ENCODE peak calls at places on chromosomes 3 and 15, in ten cellular contexts. One of them, this sample, is unnamed.

GRCh38 chr15:81858136-81858535 is 187.7 kb downstream of the MEX3B start:
- DNase-seq in pancreas: no peak
- DNase-seq in foreskin fibroblast: no peak
- DNase-seq in glutamatergic neuron: no peak
- DNase-seq in left ventricle myocardium inferior: no peak
- DNase-seq in OCI-LY7: no peak
- DNase-seq in AG09309: no peak
- DNase-seq in suprapubic skin: no peak
- DNase-seq in dorsolateral prefrontal cortex: no peak
- DNase-seq in choroid plexus epithelial cell: no peak
- DNase-seq in this sample: no peak

GRCh38 chr3:177538064-177538742 is 340.9 kb upstream of the TBL1XR1 start:
- DNase-seq in left ventricle myocardium inferior: peak
- DNase-seq in OCI-LY7: no peak
- DNase-seq in glutamatergic neuron: no peak
- DNase-seq in pancreas: no peak
- DNase-seq in foreskin fibroblast: peak
- DNase-seq in AG09309: no peak
- DNase-seq in suprapubic skin: no peak
- DNase-seq in dorsolateral prefrontal cortex: no peak
- DNase-seq in choroid plexus epithelial cell: peak
- DNase-seq in this sample: no peak

GRCh38 chr3:14170569-14171159 is 7.7 kb downstream of the XPC start:
- DNase-seq in pancreas: no peak
- DNase-seq in foreskin fibroblast: peak
- DNase-seq in AG09309: peak
- DNase-seq in dorsolateral prefrontal cortex: no peak
- DNase-seq in choroid plexus epithelial cell: peak
- DNase-seq in OCI-LY7: no peak
- DNase-seq in glutamatergic neuron: no peak
- DNase-seq in suprapubic skin: no peak
- DNase-seq in left ventricle myocardium inferior: no peak
- DNase-seq in this sample: no peak

GRCh38 chr3:78041486-78041885 is 1001.6 kb downstream of the ROBO2 start:
- DNase-seq in choroid plexus epithelial cell: peak
- DNase-seq in pancreas: no peak
- DNase-seq in OCI-LY7: no peak
- DNase-seq in left ventricle myocardium inferior: no peak
- DNase-seq in AG09309: no peak
- DNase-seq in glutamatergic neuron: no peak
- DNase-seq in dorsolateral prefrontal cortex: no peak
- DNase-seq in foreskin fibroblast: peak
- DNase-seq in suprapubic skin: no peak
- DNase-seq in this sample: no peak

GRCh38 chr3:101940521-101940992 is 91.2 kb downstream of the NFKBIZ start:
- DNase-seq in glutamatergic neuron: peak
- DNase-seq in dorsolateral prefrontal cortex: no peak
- DNase-seq in OCI-LY7: no peak
- DNase-seq in AG09309: peak
- DNase-seq in suprapubic skin: no peak
- DNase-seq in left ventricle myocardium inferior: peak
- DNase-seq in foreskin fibroblast: peak
- DNase-seq in choroid plexus epithelial cell: peak
- DNase-seq in pancreas: no peak
- DNase-seq in this sample: no peak

GRCh38 chr15:45481151-45481550 is 41.4 kb downstream of the SLC30A4 start:
- DNase-seq in OCI-LY7: no peak
- DNase-seq in suprapubic skin: no peak
- DNase-seq in left ventricle myocardium inferior: no peak
- DNase-seq in AG09309: no peak
- DNase-seq in pancreas: no peak
- DNase-seq in choroid plexus epithelial cell: no peak
- DNase-seq in glutamatergic neuron: no peak
- DNase-seq in dorsolateral prefrontal cortex: no peak
- DNase-seq in foreskin fibroblast: no peak
- DNase-seq in this sample: no peak

GRCh38 chr15:100042558-100042957 is 299.2 kb downstream of the ADAMTS17 start:
- DNase-seq in dorsolateral prefrontal cortex: no peak
- DNase-seq in suprapubic skin: no peak
- DNase-seq in AG09309: no peak
- DNase-seq in OCI-LY7: no peak
- DNase-seq in choroid plexus epithelial cell: peak
- DNase-seq in glutamatergic neuron: no peak
- DNase-seq in foreskin fibroblast: peak
- DNase-seq in left ventricle myocardium inferior: no peak
- DNase-seq in pancreas: no peak
- DNase-seq in this sample: no peak

GRCh38 chr15:67820992-67821783 is 4.1 kb upstream of the SKOR1 start:
- DNase-seq in foreskin fibroblast: peak
- DNase-seq in left ventricle myocardium inferior: peak
- DNase-seq in AG09309: no peak
- DNase-seq in glutamatergic neuron: peak
- DNase-seq in suprapubic skin: no peak
- DNase-seq in choroid plexus epithelial cell: peak
- DNase-seq in OCI-LY7: no peak
- DNase-seq in pancreas: no peak
- DNase-seq in dorsolateral prefrontal cortex: no peak
- DNase-seq in this sample: peak

GRCh38 chr3:150875548-150875947 is 29.7 kb downstream of the MINDY4B start:
- DNase-seq in pancreas: no peak
- DNase-seq in glutamatergic neuron: no peak
- DNase-seq in AG09309: no peak
- DNase-seq in choroid plexus epithelial cell: peak
- DNase-seq in foreskin fibroblast: peak
- DNase-seq in suprapubic skin: no peak
- DNase-seq in OCI-LY7: no peak
- DNase-seq in left ventricle myocardium inferior: no peak
- DNase-seq in dorsolateral prefrontal cortex: no peak
- DNase-seq in this sample: no peak

GRCh38 chr3:64681827-64682226 is 6.0 kb downstream of the ADAMTS9 start:
- DNase-seq in foreskin fibroblast: no peak
- DNase-seq in pancreas: no peak
- DNase-seq in choroid plexus epithelial cell: no peak
- DNase-seq in left ventricle myocardium inferior: no peak
- DNase-seq in suprapubic skin: no peak
- DNase-seq in dorsolateral prefrontal cortex: no peak
- DNase-seq in glutamatergic neuron: no peak
- DNase-seq in AG09309: no peak
- DNase-seq in OCI-LY7: no peak
- DNase-seq in this sample: no peak

DNA sequence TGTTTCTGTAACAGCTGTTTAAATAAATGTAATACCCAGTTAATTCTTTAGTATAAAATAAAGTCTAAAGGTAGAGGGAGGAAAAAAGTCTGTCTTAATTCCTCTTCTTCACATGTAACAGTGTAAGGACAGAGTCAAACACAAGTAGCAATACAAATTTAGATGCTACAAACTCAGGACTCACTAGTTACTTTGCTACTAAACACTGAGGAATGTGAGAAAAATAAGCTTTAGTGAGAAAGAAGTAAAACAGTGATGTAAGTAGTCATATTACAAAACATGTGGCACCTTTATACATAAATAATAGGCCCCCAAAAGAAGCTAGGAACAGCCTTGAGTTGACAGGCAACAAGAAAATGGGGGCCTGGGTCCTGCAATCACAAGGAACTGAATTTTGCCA is 113.0 kb downstream of the TBC1D5 start:
- DNase-seq in suprapubic skin: no peak
- DNase-seq in left ventricle myocardium inferior: no peak
- DNase-seq in choroid plexus epithelial cell: peak
- DNase-seq in OCI-LY7: no peak
- DNase-seq in glutamatergic neuron: no peak
- DNase-seq in foreskin fibroblast: no peak
- DNase-seq in pancreas: no peak
- DNase-seq in dorsolateral prefrontal cortex: no peak
- DNase-seq in AG09309: no peak
- DNase-seq in this sample: no peak
- TF ChIP-seq CTCF in suprapubic skin: no peak
- TF ChIP-seq CTCF in left ventricle myocardium inferior: no peak
- TF ChIP-seq CTCF in choroid plexus epithelial cell: no peak
- TF ChIP-seq CTCF in OCI-LY7: no peak
- TF ChIP-seq CTCF in glutamatergic neuron: no peak
- TF ChIP-seq CTCF in foreskin fibroblast: no peak
- TF ChIP-seq CTCF in pancreas: no peak
- TF ChIP-seq CTCF in dorsolateral prefrontal cortex: no peak
- TF ChIP-seq CTCF in AG09309: no peak
- TF ChIP-seq CTCF in this sample: no peak

GRCh38 chr3:107542665-107543064 is 19.9 kb downstream of the BBX start:
- DNase-seq in foreskin fibroblast: peak
- DNase-seq in pancreas: no peak
- DNase-seq in suprapubic skin: no peak
- DNase-seq in OCI-LY7: no peak
- DNase-seq in AG09309: no peak
- DNase-seq in dorsolateral prefrontal cortex: no peak
- DNase-seq in choroid plexus epithelial cell: no peak
- DNase-seq in left ventricle myocardium inferior: no peak
- DNase-seq in glutamatergic neuron: no peak
- DNase-seq in this sample: no peak

GRCh38 chr3:107548601-107549000 is 25.8 kb downstream of the BBX start:
- DNase-seq in AG09309: no peak
- DNase-seq in suprapubic skin: no peak
- DNase-seq in pancreas: no peak
- DNase-seq in dorsolateral prefrontal cortex: no peak
- DNase-seq in glutamatergic neuron: no peak
- DNase-seq in OCI-LY7: no peak
- DNase-seq in foreskin fibroblast: no peak
- DNase-seq in choroid plexus epithelial cell: no peak
- DNase-seq in left ventricle myocardium inferior: no peak
- DNase-seq in this sample: no peak

GRCh38 chr3:107540857-107541256 is 18.1 kb downstream of the BBX start:
- DNase-seq in pancreas: no peak
- DNase-seq in foreskin fibroblast: no peak
- DNase-seq in choroid plexus epithelial cell: no peak
- DNase-seq in dorsolateral prefrontal cortex: no peak
- DNase-seq in glutamatergic neuron: no peak
- DNase-seq in OCI-LY7: no peak
- DNase-seq in left ventricle myocardium inferior: no peak
- DNase-seq in suprapubic skin: no peak
- DNase-seq in AG09309: no peak
- DNase-seq in this sample: no peak

GRCh38 chr3:107545680-107546120 is 22.9 kb downstream of the BBX start:
- DNase-seq in choroid plexus epithelial cell: peak
- DNase-seq in glutamatergic neuron: no peak
- DNase-seq in suprapubic skin: no peak
- DNase-seq in OCI-LY7: no peak
- DNase-seq in pancreas: no peak
- DNase-seq in left ventricle myocardium inferior: no peak
- DNase-seq in AG09309: peak
- DNase-seq in foreskin fibroblast: peak
- DNase-seq in dorsolateral prefrontal cortex: no peak
- DNase-seq in this sample: no peak

DNA sequence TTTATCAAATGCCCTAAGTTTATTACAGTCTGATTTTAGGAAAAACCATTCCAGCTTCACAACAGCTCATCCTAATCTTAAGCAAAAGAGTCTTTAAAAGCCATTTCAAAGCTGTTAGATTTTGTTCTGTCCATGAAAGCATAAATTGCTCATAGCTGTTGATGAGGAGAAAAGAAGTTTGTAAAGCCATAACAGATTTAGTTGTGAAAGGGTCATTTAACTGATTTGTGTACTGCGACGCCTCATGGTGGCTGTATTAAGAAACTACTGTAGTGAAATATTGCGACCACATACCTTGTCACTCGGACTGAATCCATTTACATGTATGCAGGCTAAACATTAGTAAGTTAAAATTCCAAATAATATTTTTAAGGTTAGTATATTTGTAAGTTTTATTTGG is 20.9 kb downstream of the BBX start:
- DNase-seq in suprapubic skin: no peak
- DNase-seq in OCI-LY7: peak
- DNase-seq in AG09309: no peak
- DNase-seq in glutamatergic neuron: no peak
- DNase-seq in dorsolateral prefrontal cortex: no peak
- DNase-seq in left ventricle myocardium inferior: no peak
- DNase-seq in choroid plexus epithelial cell: peak
- DNase-seq in foreskin fibroblast: peak
- DNase-seq in pancreas: no peak
- DNase-seq in this sample: no peak
- TF ChIP-seq CTCF in suprapubic skin: no peak
- TF ChIP-seq CTCF in OCI-LY7: peak
- TF ChIP-seq CTCF in AG09309: peak
- TF ChIP-seq CTCF in glutamatergic neuron: no peak
- TF ChIP-seq CTCF in dorsolateral prefrontal cortex: peak
- TF ChIP-seq CTCF in left ventricle myocardium inferior: peak
- TF ChIP-seq CTCF in choroid plexus epithelial cell: peak
- TF ChIP-seq CTCF in foreskin fibroblast: peak
- TF ChIP-seq CTCF in pancreas: no peak
- TF ChIP-seq CTCF in this sample: no peak

GRCh38 chr15:70258369-70259029 is 160.8 kb upstream of the TLE3 start:
- DNase-seq in AG09309: no peak
- DNase-seq in foreskin fibroblast: no peak
- DNase-seq in OCI-LY7: peak
- DNase-seq in dorsolateral prefrontal cortex: no peak
- DNase-seq in choroid plexus epithelial cell: no peak
- DNase-seq in glutamatergic neuron: no peak
- DNase-seq in pancreas: peak
- DNase-seq in suprapubic skin: no peak
- DNase-seq in left ventricle myocardium inferior: peak
- DNase-seq in this sample: no peak

GRCh38 chr15:70259030-70259424 is 161.3 kb upstream of the TLE3 start:
- DNase-seq in suprapubic skin: no peak
- DNase-seq in choroid plexus epithelial cell: peak
- DNase-seq in AG09309: no peak
- DNase-seq in glutamatergic neuron: peak
- DNase-seq in pancreas: peak
- DNase-seq in left ventricle myocardium inferior: peak
- DNase-seq in foreskin fibroblast: peak
- DNase-seq in dorsolateral prefrontal cortex: no peak
- DNase-seq in OCI-LY7: peak
- DNase-seq in this sample: no peak

GRCh38 chr15:70257573-70258220 is 160.0 kb upstream of the TLE3 start:
- DNase-seq in suprapubic skin: no peak
- DNase-seq in choroid plexus epithelial cell: no peak
- DNase-seq in pancreas: peak
- DNase-seq in foreskin fibroblast: no peak
- DNase-seq in AG09309: no peak
- DNase-seq in OCI-LY7: peak
- DNase-seq in dorsolateral prefrontal cortex: no peak
- DNase-seq in glutamatergic neuron: no peak
- DNase-seq in left ventricle myocardium inferior: no peak
- DNase-seq in this sample: no peak

GRCh38 chr15:70259640-70260066 is 161.9 kb upstream of the TLE3 start:
- DNase-seq in foreskin fibroblast: no peak
- DNase-seq in AG09309: no peak
- DNase-seq in choroid plexus epithelial cell: no peak
- DNase-seq in glutamatergic neuron: no peak
- DNase-seq in dorsolateral prefrontal cortex: no peak
- DNase-seq in suprapubic skin: no peak
- DNase-seq in pancreas: no peak
- DNase-seq in left ventricle myocardium inferior: no peak
- DNase-seq in OCI-LY7: peak
- DNase-seq in this sample: no peak

GRCh38 chr15:70257047-70257446 is 159.3 kb upstream of the TLE3 start:
- DNase-seq in suprapubic skin: no peak
- DNase-seq in dorsolateral prefrontal cortex: no peak
- DNase-seq in glutamatergic neuron: no peak
- DNase-seq in foreskin fibroblast: no peak
- DNase-seq in pancreas: no peak
- DNase-seq in left ventricle myocardium inferior: no peak
- DNase-seq in choroid plexus epithelial cell: no peak
- DNase-seq in OCI-LY7: no peak
- DNase-seq in AG09309: no peak
- DNase-seq in this sample: no peak
- TF ChIP-seq CTCF in suprapubic skin: no peak
- TF ChIP-seq CTCF in dorsolateral prefrontal cortex: no peak
- TF ChIP-seq CTCF in glutamatergic neuron: no peak
- TF ChIP-seq CTCF in foreskin fibroblast: no peak
- TF ChIP-seq CTCF in pancreas: no peak
- TF ChIP-seq CTCF in left ventricle myocardium inferior: no peak
- TF ChIP-seq CTCF in choroid plexus epithelial cell: no peak
- TF ChIP-seq CTCF in OCI-LY7: no peak
- TF ChIP-seq CTCF in AG09309: no peak
- TF ChIP-seq CTCF in this sample: no peak

GRCh38 chr15:87033056-87033455 is 953.4 kb downstream of the AGBL1 start:
- DNase-seq in pancreas: no peak
- DNase-seq in foreskin fibroblast: no peak
- DNase-seq in dorsolateral prefrontal cortex: no peak
- DNase-seq in AG09309: no peak
- DNase-seq in suprapubic skin: no peak
- DNase-seq in glutamatergic neuron: no peak
- DNase-seq in OCI-LY7: no peak
- DNase-seq in left ventricle myocardium inferior: no peak
- DNase-seq in choroid plexus epithelial cell: peak
- DNase-seq in this sample: no peak
- TF ChIP-seq CTCF in pancreas: no peak
- TF ChIP-seq CTCF in foreskin fibroblast: peak
- TF ChIP-seq CTCF in dorsolateral prefrontal cortex: peak
- TF ChIP-seq CTCF in AG09309: no peak
- TF ChIP-seq CTCF in suprapubic skin: no peak
- TF ChIP-seq CTCF in glutamatergic neuron: peak
- TF ChIP-seq CTCF in OCI-LY7: peak
- TF ChIP-seq CTCF in left ventricle myocardium inferior: peak
- TF ChIP-seq CTCF in choroid plexus epithelial cell: peak
- TF ChIP-seq CTCF in this sample: no peak